ENCODE peak calls at places on chromosomes 4 and X, in seven cellular contexts. L is SK-N-SH; I is GM12865; F is activated B cell treated with CpG ODN at 0.5 μM for 24 hours; U is astrocyte of the cerebellum; M is A549; V is CD4-positive, alpha-beta T cell. S is an unnamed sample.
A peak's percentile ranks its signal among the peaks of the same experiment; 100 is the strongest.

GRCh38 chr4:74658114-74658513 is 136.2 kb downstream of the BTC start:
- DNase-seq in L (no peak), V (no peak), U (no peak), I (no peak), M (no peak), F (no peak), S (no peak)

GRCh38 chr4:124939908-124940307 is 227.4 kb upstream of the ANKRD50 start:
- DNase-seq in L (no peak), V (no peak), U (no peak), F (no peak), I (no peak), M (no peak), S (no peak)

GRCh38 chrX:103330601-103331397 is 760 bp downstream of the TCEAL7 start:
- DNase-seq in M (no peak), L (peak; percentile 56), U (no peak), F (no peak), V (no peak), I (no peak), S (no peak)

GRCh38 chr4:39044947-39045734 is 12.9 kb upstream of the TMEM156 start:
- DNase-seq in L (peak; percentile 82), F (no peak), I (no peak), M (peak; percentile 38), U (no peak), V (peak; percentile 32), S (no peak)

GRCh38 chrX:68761086-68761485 is 67.7 kb upstream of the EFNB1 start:
- DNase-seq in U (no peak), F (no peak), I (no peak), M (no peak), V (no peak), L (no peak), S (no peak)

GRCh38 chr4:7867701-7868429 is 71.8 kb downstream of the AFAP1 start:
- DNase-seq in I (no peak), V (no peak), L (no peak), M (peak; percentile 46), U (no peak), F (no peak), S (no peak)

GRCh38 chr4:24770111-24770584 is 25.2 kb upstream of the SOD3 start:
- DNase-seq in U (peak; percentile 86), M (peak; percentile 1), V (no peak), F (no peak), L (no peak), I (peak; percentile 71), S (no peak)

GRCh38 chrX:12988797-12989196 is 13.9 kb downstream of the TMSB4X start:
- DNase-seq in M (peak; percentile 85), I (no peak), L (no peak), U (no peak), V (no peak), F (no peak), S (no peak)

GRCh38 chr4:51895158-51895557 is 52.2 kb downstream of the DCUN1D4 start:
- DNase-seq in I (peak; percentile 38), F (no peak), M (no peak), U (no peak), V (no peak), L (no peak), S (no peak)

GRCh38 chrX:119539872-119540271 is 25.3 kb downstream of the STEEP1 start:
- DNase-seq in V (no peak), L (no peak), I (no peak), M (no peak), U (no peak), F (no peak), S (no peak)

GRCh38 chr4:122819708-122820449 is 6.8 kb upstream of the FGF2 start:
- DNase-seq in F (no peak), U (no peak), L (no peak), V (no peak), I (no peak), M (peak; percentile 57), S (no peak)

GRCh38 chr4:21893136-21893535 is 55.4 kb downstream of the KCNIP4 start:
- DNase-seq in U (no peak), M (no peak), I (no peak), V (no peak), F (no peak), L (no peak), S (no peak)

GRCh38 chrX:38627683-38628082 is 66.3 kb downstream of the TSPAN7 start:
- DNase-seq in I (peak; percentile 57), M (peak; percentile 59), F (no peak), U (no peak), V (no peak), L (peak; percentile 14), S (no peak)

GRCh38 chr4:119020158-119020557 is 115.5 kb upstream of the MYOZ2 start:
- DNase-seq in U (no peak), L (no peak), I (no peak), M (no peak), V (no peak), F (no peak), S (no peak)

GRCh38 chr4:40621592-40622512 is 7.8 kb downstream of the RBM47 start:
- DNase-seq in U (peak; percentile 99), V (no peak), I (peak; percentile 95), F (peak; percentile 18), L (no peak), M (peak; percentile 92), S (no peak)

GRCh38 chr4:172232966-172233365 is 419.8 kb downstream of the GALNTL6 start:
- DNase-seq in I (no peak), M (peak; percentile 4), V (no peak), U (no peak), L (no peak), F (no peak), S (no peak)

GRCh38 chr4:81600511-81601269 is 129.0 kb upstream of the RASGEF1B start:
- DNase-seq in U (no peak), M (no peak), V (no peak), F (no peak), I (no peak), L (no peak), S (no peak)

GRCh38 chr4:165965503-165965902 is 92.5 kb downstream of the TLL1 start:
- DNase-seq in M (no peak), I (no peak), U (no peak), V (no peak), F (no peak), L (no peak), S (no peak)

GRCh38 chr4:74189331-74190043 is 31.6 kb downstream of the MTHFD2L start:
- DNase-seq in L (peak; percentile 22), V (no peak), I (peak; percentile 72), U (peak; percentile 51), F (no peak), M (peak; percentile 69), S (no peak)

GRCh38 chr4:156898373-156899117 is 73.1 kb downstream of the PDGFC start:
- DNase-seq in M (no peak), F (no peak), U (no peak), L (no peak), I (no peak), V (no peak), S (no peak)

GRCh38 chr4:24973471-24974251 is 57.1 kb downstream of the LGI2 start:
- DNase-seq in M (peak; percentile 48), U (peak; percentile 27), L (no peak), F (no peak), I (no peak), V (no peak), S (no peak)

GRCh38 chrX:133495464-133496391 is 80.4 kb upstream of the GPC4 start:
- DNase-seq in L (no peak), U (peak; percentile 80), M (no peak), V (no peak), I (no peak), F (no peak), S (no peak)

GRCh38 chr4:85147481-85148076 is 181.1 kb upstream of the WDFY3 start:
- DNase-seq in U (peak; percentile 55), M (peak; percentile 66), V (no peak), I (peak; percentile 67), L (peak; percentile 52), F (no peak), S (no peak)

GRCh38 chr4:179467890-179468289 is 2025.7 kb upstream of the AGA start:
- DNase-seq in L (no peak), V (no peak), I (no peak), U (no peak), M (no peak), F (no peak), S (no peak)

GRCh38 chrX:619451-619811 is 11.2 kb upstream of the SHOX start:
- DNase-seq in U (no peak), F (no peak), V (no peak), L (no peak), I (no peak), M (no peak), S (no peak)

GRCh38 chrX:45070116-45071007 is 130.3 kb downstream of the DIPK2B start:
- DNase-seq in I (peak; percentile 63), F (no peak), U (peak; percentile 47), M (peak; percentile 70), V (no peak), L (peak; percentile 36), S (no peak)
- TF ChIP-seq CTCF in I (peak; percentile 43), F (no peak), U (peak; percentile 80), M (peak; percentile 70), V (peak; percentile 64), L (peak; percentile 93), S (peak; percentile 58)

DNA sequence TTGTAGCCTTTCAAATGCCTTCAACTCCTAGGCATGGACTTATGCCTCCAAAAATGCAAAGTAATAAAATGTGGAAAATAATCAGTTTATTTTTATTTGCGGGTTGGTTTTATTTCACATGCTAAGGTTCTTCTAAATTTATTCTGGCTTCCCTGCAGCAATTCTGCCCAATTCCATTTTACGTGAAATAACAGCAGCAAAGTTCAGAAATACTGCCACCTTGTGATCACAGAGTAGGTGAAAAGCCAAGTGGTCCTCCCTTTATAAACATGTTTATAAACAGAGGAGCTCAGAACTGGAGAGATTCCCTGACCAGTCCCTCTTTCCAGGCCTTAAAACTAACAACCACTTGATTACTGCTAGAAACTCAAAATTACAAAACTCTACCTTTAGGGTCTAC is 14.7 kb upstream of the DCHS2 start:
- DNase-seq in F (no peak), U (peak; percentile 45), L (peak; percentile 12), M (peak; percentile 21), I (peak; percentile 28), V (no peak), S (no peak)
- TF ChIP-seq CTCF in F (no peak), U (peak; percentile 61), L (peak; percentile 58), M (peak; percentile 44), I (peak; percentile 36), V (peak; percentile 17), S (peak; percentile 68)

DNA sequence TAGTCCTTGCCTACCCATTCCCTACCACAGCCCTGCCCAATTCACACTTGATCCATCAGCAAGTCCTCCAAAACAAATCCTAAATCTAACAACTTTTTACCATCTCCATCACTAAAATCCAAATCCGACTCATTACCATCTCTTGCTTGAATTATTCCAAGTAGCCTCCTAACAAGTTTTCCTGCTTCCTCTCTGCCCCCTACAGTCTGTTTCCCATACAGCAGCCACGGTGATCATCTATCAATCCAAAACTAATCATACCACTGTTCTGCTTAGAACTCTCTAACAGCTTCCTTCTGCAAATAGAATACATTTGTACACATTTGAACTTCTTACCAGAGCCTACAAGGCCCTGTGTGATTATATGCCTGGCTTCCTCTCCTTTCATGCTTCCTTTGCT is 133.0 kb downstream of the SHROOM4 start:
- DNase-seq in I (peak; percentile 0), V (no peak), L (peak; percentile 6), F (no peak), M (peak; percentile 1), U (no peak), S (no peak)
- TF ChIP-seq CTCF in I (no peak), V (no peak), L (peak; percentile 40), F (no peak), M (no peak), U (peak; percentile 43), S (peak; percentile 52)

DNA sequence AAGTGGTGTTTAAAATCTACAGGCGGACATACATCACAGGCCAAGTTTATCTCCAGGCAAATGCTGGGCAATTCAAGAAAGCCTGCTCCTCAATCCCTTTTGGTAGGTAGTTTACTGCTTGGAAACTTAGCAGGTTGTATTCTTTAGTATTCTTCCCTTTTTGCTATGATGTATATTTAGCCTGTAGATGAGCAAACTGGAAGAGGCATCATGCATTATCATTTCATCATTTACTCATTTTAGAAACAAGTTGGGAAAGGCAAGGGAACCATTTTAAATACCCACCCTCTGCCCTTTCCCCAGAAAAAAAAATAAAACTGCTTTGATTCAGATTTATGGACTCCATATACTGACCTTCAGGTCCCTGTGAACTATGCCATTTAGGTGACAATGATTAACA is 213.2 kb downstream of the CAMK2D start:
- DNase-seq in I (no peak), F (no peak), U (no peak), V (no peak), M (no peak), L (no peak), S (no peak)
- TF ChIP-seq CTCF in I (no peak), F (no peak), U (no peak), V (no peak), M (no peak), L (no peak), S (no peak)